ENCODE peak calls at places on chromosomes 16 and 17, in eight cellular contexts. R is vagina, A is HepG2, P is endothelial cell of umbilical vein, B is ovary, I is Peyer's patch, Q is IMR-90, G is heart left ventricle. K is an unnamed sample.

GRCh38 chr17:1090454-1091189 is 89.2 kb downstream of the ABR start:
- DNase-seq in R (no peak), A (no peak), P (no peak), B (no peak), I (no peak), Q (no peak), G (no peak), K (no peak)

GRCh38 chr17:33661975-33662374 is 368.9 kb upstream of the ASIC2 start:
- DNase-seq in R (no peak), A (no peak), P (no peak), B (no peak), I (no peak), Q (no peak), G (no peak), K (no peak)

GRCh38 chr17:1730345-1731193 is 6.1 kb downstream of the WDR81 start:
- DNase-seq in R (peak), A (no peak), P (no peak), B (peak), I (no peak), Q (peak), G (peak), K (peak)

GRCh38 chr16:49350265-49351103 is 23.1 kb upstream of the C16orf78 start:
- DNase-seq in R (no peak), A (peak), P (peak), B (peak), I (peak), Q (peak), G (peak), K (peak)

GRCh38 chr17:31558748-31559646 is 167.5 kb downstream of the RAB11FIP4 start:
- DNase-seq in R (no peak), A (peak), P (peak), B (peak), I (peak), Q (peak), G (peak), K (peak)

GRCh38 chr16:72937360-72937759 is 110.6 kb downstream of the ZFHX3 start:
- DNase-seq in R (no peak), A (peak), P (no peak), B (no peak), I (no peak), Q (no peak), G (no peak), K (no peak)

GRCh38 chr17:64787255-64787920 is 125.3 kb upstream of the SMURF2 start:
- DNase-seq in R (no peak), A (peak), P (no peak), B (no peak), I (no peak), Q (no peak), G (no peak), K (no peak)

GRCh38 chr16:80208015-80208414 is 332.8 kb upstream of the DYNLRB2 start:
- DNase-seq in R (no peak), A (no peak), P (no peak), B (no peak), I (no peak), Q (no peak), G (no peak), K (no peak)

GRCh38 chr16:2226245-2226793 is 2.9 kb downstream of the E4F1 start:
- DNase-seq in R (no peak), A (peak), P (no peak), B (no peak), I (no peak), Q (no peak), G (no peak), K (peak)

GRCh38 chr17:18377437-18378204 is at the start of gene EVPLL:
- DNase-seq in R (no peak), A (no peak), P (no peak), B (no peak), I (peak), Q (no peak), G (no peak), K (no peak)

GRCh38 chr17:79621151-79621940 is 10.5 kb upstream of the RBFOX3 start:
- DNase-seq in R (no peak), A (no peak), P (no peak), B (no peak), I (no peak), Q (no peak), G (no peak), K (no peak)

GRCh38 chr16:12459401-12459791 is 344.3 kb downstream of the CPPED1 start:
- DNase-seq in R (no peak), A (no peak), P (no peak), B (no peak), I (no peak), Q (no peak), G (peak), K (no peak)

GRCh38 chr16:71526111-71526998 is at the start of gene CHST4:
- DNase-seq in R (no peak), A (no peak), P (no peak), B (no peak), I (no peak), Q (peak), G (no peak), K (peak)

GRCh38 chr17:12990041-12990808 is 27.6 kb downstream of the ELAC2 start:
- DNase-seq in R (no peak), A (no peak), P (no peak), B (no peak), I (no peak), Q (no peak), G (peak), K (no peak)

GRCh38 chr16:29978564-29979270 is 5.0 kb downstream of the TAOK2 start:
- DNase-seq in R (no peak), A (no peak), P (no peak), B (no peak), I (no peak), Q (no peak), G (no peak), K (no peak)

GRCh38 chr17:12301551-12301950 is 280.9 kb downstream of the MAP2K4 start:
- DNase-seq in R (no peak), A (no peak), P (no peak), B (no peak), I (no peak), Q (no peak), G (no peak), K (no peak)

DNA sequence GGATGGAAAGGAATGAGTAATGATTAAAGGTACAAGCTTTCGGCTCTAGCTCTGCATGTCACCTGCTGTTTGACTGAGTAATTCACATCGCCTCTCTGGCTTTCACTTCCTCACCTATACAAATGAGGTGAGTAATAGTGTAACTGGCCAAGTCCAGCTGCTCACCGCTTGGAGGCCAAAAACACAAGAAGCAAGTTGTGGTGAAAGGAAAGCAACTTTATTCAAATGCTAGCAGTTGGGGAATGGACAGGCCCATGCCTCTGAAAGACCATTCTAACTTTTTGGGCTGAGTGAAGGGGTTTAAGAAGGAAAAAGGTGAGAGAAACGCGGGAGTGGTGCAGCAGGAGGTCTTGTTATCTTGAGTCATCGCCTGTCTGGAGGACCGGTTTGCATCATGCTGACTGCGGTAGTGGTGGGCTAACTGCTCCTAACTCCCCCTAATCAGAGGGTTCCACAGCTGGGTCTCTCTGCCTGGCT is 45.7 kb upstream of the CSNK2A2 start:
- DNase-seq in R (no peak), A (no peak), P (no peak), B (no peak), I (peak), Q (no peak), G (no peak), K (no peak)
- TF ChIP-seq POLR2A in R (no peak), A (no peak), P (no peak), B (no peak), I (no peak), Q (no peak), G (no peak), K (no peak)

GRCh38 chr16:67279296-67280089 is at the start of gene PLEKHG4:
- DNase-seq in R (no peak), A (peak), P (peak), B (peak), I (peak), Q (peak), G (peak), K (no peak)
- TF ChIP-seq POLR2A in R (no peak), A (peak), P (no peak), B (peak), I (no peak), Q (peak), G (no peak), K (no peak)

GRCh38 chr17:81710514-81711308 is 1.4 kb upstream of the SLC25A10 start:
- DNase-seq in R (no peak), A (peak), P (no peak), B (peak), I (no peak), Q (no peak), G (no peak), K (no peak)
- TF ChIP-seq POLR2A in R (no peak), A (no peak), P (no peak), B (no peak), I (no peak), Q (no peak), G (no peak), K (no peak)

GRCh38 chr16:75701361-75701760 is at the start of gene DUXB:
- DNase-seq in R (no peak), A (no peak), P (no peak), B (no peak), I (no peak), Q (no peak), G (no peak), K (no peak)
- TF ChIP-seq POLR2A in R (no peak), A (no peak), P (no peak), B (no peak), I (no peak), Q (no peak), G (no peak), K (no peak)

GRCh38 chr16:15055141-15056053 is 477 bp downstream of the NTAN1 start:
- DNase-seq in R (no peak), A (peak), P (peak), B (no peak), I (peak), Q (peak), G (peak), K (peak)
- TF ChIP-seq POLR2A in R (no peak), A (peak), P (no peak), B (no peak), I (no peak), Q (peak), G (no peak), K (peak)